ENCODE peak calls at places on chromosomes 1 and 21, in five cellular contexts. P, S, R, J and I are unnamed samples.

GRCh38 chr1:18064564-18064963 is 43.0 kb upstream of the IGSF21 start:
- DNase-seq in R (no peak), J (no peak), P (no peak), S (no peak), I (no peak)

GRCh38 chr1:203556047-203556851 is 62.3 kb downstream of the OPTC start:
- DNase-seq in P (no peak), J (no peak), S (no peak), R (no peak), I (no peak)

GRCh38 chr1:38779491-38779890 is 80.1 kb downstream of the RRAGC start:
- DNase-seq in S (peak; percentile 5), P (no peak), R (no peak), J (no peak), I (no peak)

GRCh38 chr1:94063379-94063778 is 57.6 kb downstream of the ABCA4 start:
- DNase-seq in S (no peak), P (no peak), J (no peak), R (no peak), I (no peak)

GRCh38 chr1:30267046-30267445 is 456.3 kb downstream of the MATN1 start:
- DNase-seq in J (peak; percentile 45), S (no peak), P (no peak), R (no peak), I (no peak)

GRCh38 chr1:203124011-203124410 is 3.5 kb upstream of the ADORA1 start:
- DNase-seq in P (no peak), S (peak; percentile 13), J (no peak), R (no peak), I (no peak)

GRCh38 chr1:4054957-4055676 is 155.0 kb upstream of the C1orf174 start:
- DNase-seq in R (no peak), J (no peak), S (no peak), P (no peak), I (no peak)

GRCh38 chr1:22239378-22239777 is 96.5 kb upstream of the WNT4 start:
- DNase-seq in P (no peak), J (no peak), S (no peak), R (peak; percentile 64), I (peak; percentile 26)

GRCh38 chr21:35346697-35347096 is 297.6 kb upstream of the RUNX1 start:
- DNase-seq in P (no peak), J (no peak), S (no peak), R (no peak), I (no peak)

GRCh38 chr1:42684139-42684538 is 1.9 kb downstream of the YBX1 start:
- DNase-seq in S (no peak), J (no peak), P (no peak), R (no peak), I (no peak)

GRCh38 chr21:29520146-29520545 is 221.4 kb downstream of the BACH1 start:
- DNase-seq in J (no peak), S (no peak), P (no peak), R (no peak), I (no peak)

GRCh38 chr1:68620575-68620974 is 123.7 kb upstream of the DEPDC1 start:
- DNase-seq in P (no peak), R (no peak), S (no peak), J (no peak), I (no peak)

GRCh38 chr1:173860065-173860464 is 7.7 kb downstream of the GAS5 start:
- DNase-seq in S (no peak), R (no peak), J (no peak), P (no peak), I (no peak)

GRCh38 chr1:234612352-234613127 is 2.6 kb upstream of the IRF2BP2 start:
- DNase-seq in S (peak; percentile 79), J (peak; percentile 91), P (peak; percentile 99), R (peak; percentile 91), I (peak; percentile 93)

GRCh38 chr1:19799877-19800804 is at the start of gene TMCO4:
- DNase-seq in J (peak; percentile 89), S (peak; percentile 79), R (peak; percentile 76), P (peak; percentile 19), I (peak; percentile 57)

GRCh38 chr1:220751130-220751529 is 3.0 kb downstream of the MTARC2 start:
- DNase-seq in J (no peak), S (no peak), R (peak; percentile 55), P (no peak), I (no peak)

GRCh38 chr1:224852901-224853568 is 76.4 kb upstream of the DNAH14 start:
- DNase-seq in S (no peak), P (no peak), J (no peak), R (no peak), I (peak; percentile 58)

GRCh38 chr1:41913025-41913424 is 5.7 kb downstream of the HIVEP3 start:
- DNase-seq in P (no peak), J (no peak), S (no peak), R (no peak), I (no peak)

GRCh38 chr1:88327391-88328267 is 356.4 kb upstream of the PKN2 start:
- DNase-seq in R (no peak), J (no peak), P (peak; percentile 66), S (no peak), I (peak; percentile 86)

GRCh38 chr1:152052606-152053005 is 15.8 kb upstream of the S100A11 start:
- DNase-seq in P (no peak), S (peak; percentile 91), J (peak; percentile 93), R (peak; percentile 91), I (peak; percentile 83)

GRCh38 chr1:8751984-8752383 is 65.5 kb downstream of the RERE start:
- DNase-seq in S (no peak), P (no peak), R (no peak), J (no peak), I (no peak)

GRCh38 chr1:3192825-3193224 is 123.8 kb downstream of the PRDM16 start:
- DNase-seq in J (no peak), R (no peak), S (no peak), P (no peak), I (no peak)

GRCh38 chr1:156401681-156402081 is 32.7 kb downstream of the RHBG start:
- DNase-seq in S (no peak), J (no peak), R (no peak), P (no peak), I (no peak)

GRCh38 chr1:200207711-200208126 is 180.2 kb downstream of the NR5A2 start:
- DNase-seq in P (no peak), J (no peak), S (no peak), R (no peak), I (no peak)

GRCh38 chr1:86507935-86508582 is 38.8 kb upstream of the CLCA4 start:
- DNase-seq in P (no peak), R (no peak), S (no peak), J (no peak), I (no peak)

GRCh38 chr1:86016076-86016746 is 140.4 kb downstream of the COL24A1 start:
- DNase-seq in S (no peak), R (no peak), J (no peak), P (no peak), I (no peak)

GRCh38 chr21:43825936-43826622 is 36.7 kb downstream of the RRP1 start:
- DNase-seq in S (no peak), P (no peak), R (peak; percentile 57), J (peak; percentile 60), I (no peak)

GRCh38 chr1:19113362-19114092 is 96.5 kb downstream of the UBR4 start:
- DNase-seq in R (no peak), P (no peak), S (peak; percentile 54), J (no peak), I (peak; percentile 49)

GRCh38 chr1:46341222-46342083 is 846 bp downstream of the NSUN4 start:
- DNase-seq in R (peak; percentile 53), J (peak; percentile 80), P (no peak), S (no peak), I (no peak)

GRCh38 chr1:87399264-87399663 is 70.6 kb downstream of the LMO4 start:
- DNase-seq in P (peak; percentile 83), J (no peak), S (no peak), R (no peak), I (peak; percentile 79)

GRCh38 chr1:56333461-56333860 is 245.9 kb downstream of the PLPP3 start:
- DNase-seq in P (no peak), J (no peak), R (no peak), S (no peak), I (no peak)

GRCh38 chr1:96722161-96722908 is 751 bp downstream of the PTBP2 start:
- DNase-seq in R (peak; percentile 68), J (peak; percentile 92), S (no peak), P (no peak), I (peak; percentile 46)

GRCh38 chr1:104630567-104630966 is 880.9 kb downstream of the AMY1C start:
- DNase-seq in J (no peak), P (no peak), R (no peak), S (no peak), I (no peak)

GRCh38 chr1:231236131-231236571 is 4.9 kb upstream of the GNPAT start:
- DNase-seq in J (no peak), P (no peak), S (no peak), R (no peak), I (no peak)

GRCh38 chr1:3067301-3067670 is 1.7 kb upstream of the PRDM16 start:
- DNase-seq in R (peak; percentile 46), P (no peak), J (peak; percentile 58), S (no peak), I (no peak)

GRCh38 chr1:26277261-26277661 is 2.6 kb upstream of the SH3BGRL3 start:
- DNase-seq in S (no peak), P (no peak), J (no peak), R (no peak), I (no peak)

GRCh38 chr1:78432016-78432415 is 58.8 kb upstream of the PTGFR start:
- DNase-seq in J (no peak), P (no peak), S (no peak), R (no peak), I (no peak)

GRCh38 chr1:24987875-24988559 is 57.9 kb upstream of the RUNX3 start:
- DNase-seq in S (no peak), P (no peak), J (peak; percentile 55), R (no peak), I (no peak)
- TF ChIP-seq CTCF in S (no peak), P (no peak), J (no peak), R (no peak), I (no peak)

DNA sequence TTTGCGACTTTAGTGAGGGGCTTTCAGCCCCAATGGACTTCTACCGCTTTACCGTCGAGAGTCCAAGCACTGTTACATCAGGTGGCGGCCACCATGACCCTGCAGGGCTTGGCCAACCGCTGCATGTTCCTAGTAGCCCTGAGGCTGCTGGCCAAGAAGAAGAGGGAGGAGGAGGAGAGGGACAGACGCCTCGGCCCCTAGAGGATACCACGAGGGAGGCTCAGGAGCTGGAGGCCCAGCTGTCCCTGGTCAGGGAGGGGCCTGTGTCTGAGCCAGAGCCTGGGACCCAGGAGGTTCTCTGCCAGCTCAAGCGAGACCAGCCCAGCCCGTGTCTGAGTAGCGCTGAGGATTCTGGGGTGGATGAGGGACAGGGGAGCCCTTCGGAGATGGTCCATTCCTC is 8.6 kb upstream of the SLC25A34 start:
- DNase-seq in P (no peak), J (no peak), S (no peak), R (no peak), I (no peak)
- H3K27ac ChIP-seq in P (no peak overlapping the region), J (no peak overlapping the region), S (no peak overlapping the region), R (no peak overlapping the region), I (peak overlapping the region; percentile 84)

DNA sequence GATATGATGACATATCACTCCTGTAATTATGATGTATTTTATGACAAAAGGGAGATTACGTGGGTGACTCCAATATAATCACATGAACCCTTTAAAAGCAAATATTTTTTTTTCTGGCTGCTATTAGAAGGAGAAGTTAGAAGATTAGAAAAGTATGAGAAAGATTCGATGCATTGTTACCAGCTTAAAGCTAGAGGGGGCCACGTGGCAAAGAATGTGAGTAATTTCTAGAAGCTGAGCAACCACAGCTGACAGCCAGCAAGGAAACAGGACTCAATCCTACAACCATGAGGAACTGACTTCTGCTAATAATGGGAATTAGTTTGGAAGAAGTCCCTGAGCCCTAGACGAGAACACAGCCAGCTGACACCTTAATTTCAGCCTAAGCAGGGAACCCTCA is 56.3 kb upstream of the C1orf87 start:
- DNase-seq in J (no peak), S (no peak), R (no peak), P (no peak), I (no peak)
- TF ChIP-seq CTCF in J (no peak), S (no peak), R (no peak), P (no peak), I (no peak)

GRCh38 chr21:39319251-39319756 is 5.9 kb upstream of the BRWD1 start:
- DNase-seq in P (no peak), R (no peak), S (no peak), J (no peak), I (no peak)
- H3K27ac ChIP-seq in P (no peak overlapping the region), R (peak overlapping the region; percentile 52), S (no peak overlapping the region), J (no peak overlapping the region), I (no peak overlapping the region)